ENCODE peak calls at places on chromosomes 12 and 14, in nine cellular contexts. E, S, Q, D, N, X, P, A and Y are unnamed samples. For H3K9me3, the result is how much of the 10 kb centered on the place peaks cover.

GRCh38 chr14:51182166-51182565 is 57.9 kb upstream of the TMX1 start:
- DNase-seq in A (no peak), P (no peak), Q (no peak), S (no peak), E (no peak), D (peak), N (no peak), X (no peak), Y (no peak)

GRCh38 chr14:69842671-69843407 is 36.4 kb upstream of the SMOC1 start:
- DNase-seq in N (no peak), A (no peak), Q (no peak), S (no peak), D (no peak), E (no peak), P (no peak), X (no peak), Y (no peak)

GRCh38 chr14:93960108-93960475 is 16.3 kb downstream of the ASB2 start:
- DNase-seq in P (peak), E (no peak), X (no peak), Q (no peak), S (no peak), D (no peak), A (no peak), N (no peak), Y (no peak)

GRCh38 chr12:24066865-24067264 is 117.4 kb upstream of the SOX5 start:
- DNase-seq in E (peak), N (no peak), P (no peak), A (no peak), D (peak), S (no peak), Q (no peak), X (no peak), Y (no peak)

GRCh38 chr12:130764475-130765185 is 48.5 kb upstream of the RIMBP2 start:
- DNase-seq in S (no peak), E (no peak), A (peak), D (peak), X (no peak), Q (no peak), P (peak), N (no peak), Y (no peak)

GRCh38 chr12:116595186-116595585 is 36.0 kb downstream of the MAP1LC3B2 start:
- DNase-seq in P (no peak), X (no peak), S (no peak), N (no peak), E (no peak), D (peak), A (no peak), Q (no peak), Y (no peak)

GRCh38 chr12:26374934-26375333 is 179.6 kb downstream of the SSPN start:
- DNase-seq in P (no peak), Q (no peak), D (peak), X (no peak), S (no peak), A (no peak), E (no peak), N (no peak), Y (no peak)

GRCh38 chr12:113190761-113191160 is 5.2 kb downstream of the RITA1 start:
- DNase-seq in E (no peak), A (peak), Q (no peak), X (peak), D (peak), S (no peak), P (no peak), N (no peak), Y (no peak)

GRCh38 chr14:78129375-78129774 is 40.8 kb upstream of the NRXN3 start:
- DNase-seq in A (no peak), X (no peak), D (no peak), S (no peak), P (no peak), N (no peak), E (no peak), Q (no peak), Y (no peak)

GRCh38 chr12:4169959-4170358 is 103.6 kb upstream of the CCND2 start:
- DNase-seq in X (no peak), D (no peak), E (no peak), P (no peak), N (no peak), A (no peak), Q (no peak), S (no peak), Y (no peak)

GRCh38 chr12:90333384-90333783 is 621.6 kb downstream of the CCER1 start:
- DNase-seq in X (no peak), E (no peak), N (no peak), Q (no peak), D (no peak), S (no peak), P (no peak), A (no peak), Y (no peak)

GRCh38 chr14:60240139-60240856 is 8.7 kb upstream of the PPM1A start:
- DNase-seq in S (no peak), N (no peak), E (no peak), D (no peak), A (no peak), X (no peak), P (no peak), Q (no peak), Y (no peak)

GRCh38 chr12:114269153-114269552 is 136.8 kb downstream of the TBX5 start:
- DNase-seq in D (no peak), S (no peak), N (no peak), E (no peak), P (no peak), A (no peak), Q (no peak), X (peak), Y (no peak)

DNA sequence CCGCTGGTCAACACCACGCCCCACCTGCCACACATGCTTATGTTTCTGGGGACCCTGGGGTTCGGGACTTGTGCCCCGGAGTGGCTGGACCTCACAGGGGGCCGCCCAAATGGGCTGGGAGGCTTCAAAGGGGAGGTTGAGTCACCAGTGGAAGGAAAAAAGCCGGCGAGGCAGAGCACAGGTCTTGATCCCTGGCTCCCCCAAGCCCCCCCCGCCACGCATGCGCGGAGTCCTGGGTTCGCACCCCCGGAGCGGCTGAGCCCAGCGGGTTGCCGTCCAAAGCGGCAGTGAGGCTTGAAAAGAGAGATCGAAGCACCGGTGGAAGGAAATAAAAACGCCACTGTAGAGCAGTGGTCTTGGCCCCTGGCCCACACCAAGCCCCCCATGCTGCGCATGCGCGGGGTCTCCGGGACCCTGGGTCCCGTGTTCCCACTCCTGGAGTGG is 313.5 kb downstream of the ALG10 start:
- DNase-seq in X (no peak), E (no peak), Q (no peak), N (no peak), A (no peak), S (no peak), P (no peak), D (no peak), Y (no peak)
- H3K9me3 ChIP-seq in X (under half), E (under half), Q (half or more), N (under half), A (under half), S (under half), P (under half), D (under half), Y (under half)

DNA sequence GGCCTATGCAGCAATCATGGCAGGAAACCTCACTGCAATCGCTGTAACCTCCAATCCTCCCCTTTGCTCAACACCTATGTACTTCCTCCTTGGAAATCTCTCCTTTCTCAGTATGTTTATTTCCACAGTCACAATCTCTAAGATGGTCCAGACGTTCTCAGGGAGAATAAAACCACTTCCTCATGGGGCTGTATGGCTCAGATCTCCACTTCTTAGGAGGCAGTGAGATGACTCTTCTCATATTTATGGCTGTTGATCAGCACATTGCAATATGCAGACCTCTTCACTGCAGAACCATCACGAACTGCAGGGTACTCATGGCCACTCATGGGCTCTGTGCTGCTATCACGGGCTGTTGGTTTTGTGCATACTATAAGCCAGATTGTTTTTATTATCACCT is 17.1 kb upstream of the OR4K17 start:
- DNase-seq in A (no peak), D (no peak), Q (no peak), N (no peak), P (no peak), E (no peak), S (no peak), X (no peak), Y (no peak)
- H3K9me3 ChIP-seq in A (under half), D (under half), Q (under half), N (under half), P (under half), E (under half), S (under half), X (under half), Y (under half)

GRCh38 chr14:74941676-74942097 is 13.7 kb downstream of the PGF start:
- DNase-seq in E (peak), N (peak), S (peak), A (no peak), X (no peak), P (peak), D (peak), Q (no peak), Y (peak)

GRCh38 chr14:74937171-74937570 is 14.1 kb upstream of the RPS6KL1 start:
- DNase-seq in A (no peak), N (no peak), P (no peak), S (no peak), Q (no peak), E (no peak), X (no peak), D (no peak), Y (no peak)

GRCh38 chr14:74936151-74936550 is 13.1 kb upstream of the RPS6KL1 start:
- DNase-seq in P (no peak), S (no peak), A (no peak), E (no peak), X (no peak), Q (no peak), N (no peak), D (no peak), Y (no peak)

GRCh38 chr14:74940956-74941565 is 14.3 kb downstream of the PGF start:
- DNase-seq in N (no peak), P (no peak), X (no peak), E (no peak), A (no peak), D (no peak), S (no peak), Q (no peak), Y (no peak)

DNA sequence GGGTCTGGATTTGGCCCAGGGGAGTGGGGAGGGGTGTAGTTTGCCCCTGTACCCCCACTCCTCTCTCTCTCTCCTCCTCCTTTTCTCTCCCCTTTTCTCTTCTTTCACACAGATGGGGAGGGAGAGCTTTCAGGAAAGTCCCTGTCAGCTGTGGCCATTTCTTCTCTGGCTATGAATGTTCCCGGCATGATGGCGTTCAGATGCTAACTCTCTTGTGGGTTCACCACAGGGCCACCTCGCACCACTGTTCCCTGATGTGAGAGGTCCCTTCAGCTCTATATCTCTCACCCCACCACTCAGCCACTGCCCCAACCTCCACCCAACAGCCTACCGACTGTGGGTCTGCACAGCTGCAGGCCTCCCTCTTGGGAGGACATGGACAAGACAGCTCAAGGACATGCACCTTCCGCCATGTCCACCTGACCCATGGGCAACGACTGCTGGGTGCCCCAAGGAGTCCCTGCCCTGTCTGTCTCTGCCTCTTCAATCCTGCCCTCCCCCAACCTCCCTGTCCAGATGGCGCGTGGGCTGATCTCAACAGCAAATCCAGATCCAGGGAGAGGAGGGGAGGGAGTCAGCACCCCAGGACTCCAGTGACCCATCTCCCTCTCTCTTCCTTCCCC is 15.9 kb upstream of the RPS6KL1 start:
- DNase-seq in A (no peak), E (no peak), X (peak), N (no peak), Q (no peak), D (no peak), S (no peak), P (no peak), Y (no peak)
- H3K9me3 ChIP-seq in A (under half), E (under half), X (under half), N (under half), Q (under half), D (under half), S (under half), P (under half), Y (under half)

GRCh38 chr12:61385771-61386170 is 874.4 kb upstream of the USP15 start:
- DNase-seq in Q (no peak), A (no peak), S (no peak), X (no peak), N (no peak), D (no peak), P (no peak), E (no peak), Y (no peak)
- H3K9me3 ChIP-seq in Q (under half), A (under half), S (under half), X (under half), N (under half), D (under half), P (under half), E (under half), Y (under half)

GRCh38 chr14:41201721-41202120 is 405.0 kb upstream of the LRFN5 start:
- DNase-seq in D (peak), N (no peak), S (no peak), P (no peak), X (no peak), A (no peak), E (no peak), Q (no peak), Y (no peak)
- H3K9me3 ChIP-seq in D (under half), N (under half), S (under half), P (under half), X (under half), A (under half), E (under half), Q (under half), Y (under half)

GRCh38 chr14:30132201-30132600 is 204.6 kb upstream of the PRKD1 start:
- DNase-seq in Q (no peak), X (no peak), P (no peak), S (no peak), N (no peak), A (no peak), E (no peak), D (no peak), Y (no peak)
- H3K9me3 ChIP-seq in Q (under half), X (under half), P (under half), S (under half), N (under half), A (under half), E (under half), D (under half), Y (under half)

GRCh38 chr12:34402899-34403705 is 380.8 kb downstream of the ALG10 start:
- DNase-seq in E (peak), A (no peak), P (no peak), S (peak), Q (no peak), X (peak), N (peak), D (no peak), Y (peak)
- H3K9me3 ChIP-seq in E (under half), A (under half), P (under half), S (half or more), Q (half or more), X (under half), N (under half), D (under half), Y (half or more)